ENCODE peak calls at places on chromosome 4, in seven cellular contexts. H, S, N, R, Q, B and E are unnamed samples.

GRCh38 chr4:127162741-127163140 is 470.0 kb upstream of the INTU start:
- DNase-seq in H (no peak), S (no peak), N (peak), R (no peak), Q (no peak), B (no peak), E (no peak)

GRCh38 chr4:68905598-68906237 is 45.9 kb downstream of the UGT2A3 start:
- DNase-seq in H (no peak), S (peak), N (peak), R (no peak), Q (no peak), B (peak), E (no peak)

GRCh38 chr4:36004231-36004851 is 240.0 kb downstream of the ARAP2 start:
- DNase-seq in H (no peak), S (no peak), N (peak), R (no peak), Q (no peak), B (no peak), E (no peak)

GRCh38 chr4:162984621-162985020 is 182.1 kb downstream of the NAF1 start:
- DNase-seq in H (no peak), S (no peak), N (no peak), R (no peak), Q (no peak), B (no peak), E (no peak)

GRCh38 chr4:4686396-4686795 is 144.5 kb upstream of the STX18 start:
- DNase-seq in H (no peak), S (no peak), N (no peak), R (no peak), Q (no peak), B (no peak), E (no peak)

GRCh38 chr4:127601029-127601428 is 31.7 kb upstream of the INTU start:
- DNase-seq in H (no peak), S (no peak), N (peak), R (no peak), Q (no peak), B (no peak), E (no peak)

GRCh38 chr4:118759481-118759880 is 74.3 kb downstream of the METTL14 start:
- DNase-seq in H (no peak), S (no peak), N (no peak), R (no peak), Q (no peak), B (no peak), E (no peak)

GRCh38 chr4:43286137-43286536 is 393.6 kb downstream of the GRXCR1 start:
- DNase-seq in H (no peak), S (no peak), N (no peak), R (no peak), Q (no peak), B (no peak), E (no peak)

GRCh38 chr4:124178449-124179021 is 534.0 kb downstream of the ANKRD50 start:
- DNase-seq in H (no peak), S (no peak), N (peak), R (no peak), Q (no peak), B (no peak), E (no peak)

GRCh38 chr4:80125252-80126177 is 52.5 kb upstream of the ANTXR2 start:
- DNase-seq in H (no peak), S (no peak), N (peak), R (no peak), Q (no peak), B (no peak), E (no peak)

GRCh38 chr4:128606173-128606572 is 203.3 kb upstream of the JADE1 start:
- DNase-seq in H (no peak), S (no peak), N (peak), R (no peak), Q (no peak), B (no peak), E (no peak)

GRCh38 chr4:53586121-53586816 is 5.0 kb downstream of the LNX1 start:
- DNase-seq in H (no peak), S (no peak), N (peak), R (no peak), Q (no peak), B (no peak), E (no peak)

GRCh38 chr4:90992213-90992612 is 865.0 kb downstream of the CCSER1 start:
- DNase-seq in H (no peak), S (no peak), N (no peak), R (no peak), Q (no peak), B (no peak), E (no peak)

GRCh38 chr4:147547314-147548056 is 66.6 kb downstream of the EDNRA start:
- DNase-seq in H (no peak), S (no peak), N (peak), R (no peak), Q (no peak), B (no peak), E (no peak)

GRCh38 chr4:181548873-181549541 is 694.2 kb upstream of the TENM3 start:
- DNase-seq in H (no peak), S (no peak), N (peak), R (no peak), Q (no peak), B (no peak), E (no peak)